ENCODE peak calls at places on chromosomes 6 and 20, in seven cellular contexts. A is heart left ventricle, S is AG08396, E is Ammon's horn, G is uterus, K is GM23248, F is lung microvascular endothelial cell. P is an unnamed sample.

GRCh38 chr6:72530750-72531149 is 91.1 kb upstream of the KCNQ5 start:
- DNase-seq in A (no peak), F (no peak), E (no peak), G (no peak), S (no peak), K (no peak), P (no peak)

GRCh38 chr6:134363323-134364039 is 45.6 kb upstream of the SGK1 start:
- DNase-seq in E (no peak), A (no peak), F (no peak), S (peak), K (peak), G (no peak), P (peak)

GRCh38 chr6:6584310-6585002 is 4.1 kb upstream of the LY86 start:
- DNase-seq in A (no peak), G (no peak), K (no peak), S (no peak), E (no peak), F (peak), P (no peak)

GRCh38 chr6:149049230-149049629 is 268.3 kb upstream of the TAB2 start:
- DNase-seq in G (no peak), S (no peak), E (no peak), K (no peak), F (no peak), A (no peak), P (no peak)

GRCh38 chr6:38346291-38347079 is 293.2 kb downstream of the BTBD9 start:
- DNase-seq in F (no peak), A (no peak), E (no peak), K (peak), G (no peak), S (peak), P (peak)

GRCh38 chr20:41005361-41005729 is 23.3 kb upstream of the TOP1 start:
- DNase-seq in A (peak), G (peak), F (no peak), S (peak), K (peak), E (peak), P (peak)

GRCh38 chr6:55642366-55642765 is 63.4 kb upstream of the HMGCLL1 start:
- DNase-seq in G (no peak), F (no peak), E (no peak), S (no peak), K (no peak), A (no peak), P (no peak)

GRCh38 chr6:6614096-6614964 is 25.8 kb downstream of the LY86 start:
- DNase-seq in A (no peak), S (no peak), E (peak), G (peak), F (no peak), K (peak), P (peak)

GRCh38 chr6:111761783-111762312 is 111.4 kb downstream of the FYN start:
- DNase-seq in G (no peak), A (no peak), E (no peak), S (no peak), K (no peak), F (no peak), P (no peak)

GRCh38 chr6:22134308-22134707 is 162.5 kb downstream of the PRL start:
- DNase-seq in A (no peak), K (no peak), F (no peak), S (no peak), E (no peak), G (no peak), P (no peak)

GRCh38 chr20:63692436-63693078 is 3.9 kb upstream of the TNFRSF6B start:
- DNase-seq in E (no peak), G (peak), A (no peak), S (no peak), K (peak), F (no peak), P (peak)

GRCh38 chr20:58312836-58313235 is 3.3 kb downstream of the RAB22A start:
- DNase-seq in S (no peak), E (no peak), G (no peak), F (no peak), K (peak), A (no peak), P (no peak)

GRCh38 chr6:37693546-37694250 is 4.0 kb downstream of the MDGA1 start:
- DNase-seq in K (no peak), A (no peak), F (no peak), S (no peak), E (no peak), G (no peak), P (no peak)

GRCh38 chr6:161232001-161232400 is 41.9 kb downstream of the AGPAT4 start:
- DNase-seq in F (no peak), G (no peak), E (no peak), A (no peak), K (no peak), S (no peak), P (no peak)

GRCh38 chr6:17703256-17703694 is 3.5 kb downstream of the NUP153 start:
- DNase-seq in F (peak), S (peak), A (peak), G (peak), E (peak), K (peak), P (peak)

GRCh38 chr6:34771727-34772126 is 14.4 kb downstream of the SNRPC start:
- DNase-seq in F (no peak), K (peak), G (no peak), A (no peak), E (no peak), S (peak), P (peak)

GRCh38 chr20:58869662-58870227 is 17.2 kb downstream of the GNAS start:
- DNase-seq in E (no peak), F (no peak), S (no peak), K (no peak), G (no peak), A (no peak), P (no peak)

GRCh38 chr20:58715709-58716475 is 23.3 kb downstream of the NPEPL1 start:
- DNase-seq in E (no peak), S (peak), A (peak), G (no peak), K (no peak), F (no peak), P (peak)

GRCh38 chr6:113619077-113619476 is 238.1 kb upstream of the MARCKS start:
- DNase-seq in A (no peak), F (no peak), G (no peak), S (no peak), E (no peak), K (no peak), P (no peak)

GRCh38 chr20:59455392-59456341 is 148.7 kb upstream of the PHACTR3 start:
- DNase-seq in E (peak), S (peak), F (peak), G (no peak), K (peak), A (no peak), P (peak)

GRCh38 chr20:34022154-34022842 is 28.6 kb downstream of the RALY start:
- DNase-seq in G (no peak), K (peak), F (peak), A (no peak), S (no peak), E (peak), P (peak)

GRCh38 chr6:56863366-56863765 is 91.5 kb upstream of the BEND6 start:
- DNase-seq in F (no peak), E (no peak), A (no peak), K (peak), G (no peak), S (peak), P (peak)

GRCh38 chr20:61835301-61835700 is 230.4 kb downstream of the TAF4 start:
- DNase-seq in G (no peak), E (no peak), A (no peak), S (no peak), K (no peak), F (no peak), P (no peak)

GRCh38 chr6:106724848-106725247 is 95.5 kb downstream of the QRSL1 start:
- DNase-seq in F (no peak), S (no peak), K (no peak), E (no peak), A (no peak), G (no peak), P (no peak)